ENCODE peak calls at places on chromosome 18, in five cellular contexts. I, J, F, T and N are unnamed samples.

GRCh38 chr18:461762-462161 is 38.7 kb downstream of the COLEC12 start:
- DNase-seq in J (no peak), T (no peak), F (no peak), I (no peak), N (no peak)

GRCh38 chr18:30485078-30485477 is 557.5 kb downstream of the DSC3 start:
- DNase-seq in T (no peak), J (no peak), F (no peak), I (peak; percentile 5), N (no peak)

GRCh38 chr18:47519277-47519676 is 267.8 kb upstream of the SKOR2 start:
- DNase-seq in F (no peak), T (no peak), J (no peak), I (no peak), N (no peak)

GRCh38 chr18:62850619-62851306 is 135.4 kb downstream of the PHLPP1 start:
- DNase-seq in I (peak; percentile 64), T (no peak), F (no peak), J (no peak), N (no peak)

GRCh38 chr18:79925656-79925979 is 25.8 kb downstream of the SLC66A2 start:
- DNase-seq in I (no peak), J (peak; percentile 3), F (peak; percentile 20), T (no peak), N (no peak)

GRCh38 chr18:30970201-30970816 is 72.2 kb downstream of the DSC3 start:
- DNase-seq in T (peak; percentile 9), J (no peak), I (peak; percentile 75), F (no peak), N (no peak)

GRCh38 chr18:73979742-73980141 is 167.9 kb downstream of the FBXO15 start:
- DNase-seq in I (peak; percentile 66), J (no peak), T (no peak), F (no peak), N (no peak)

GRCh38 chr18:73774836-73775509 is 372.7 kb downstream of the FBXO15 start:
- DNase-seq in J (no peak), F (no peak), T (no peak), I (peak; percentile 80), N (no peak)

GRCh38 chr18:12767580-12768155 is 64.8 kb downstream of the PSMG2 start:
- DNase-seq in F (no peak), T (no peak), I (no peak), J (no peak), N (no peak)

GRCh38 chr18:61400714-61401113 is 67.5 kb downstream of the CDH20 start:
- DNase-seq in I (peak; percentile 12), T (no peak), J (no peak), F (no peak), N (no peak)

GRCh38 chr18:51211552-51211951 is 14.1 kb upstream of the MEX3C start:
- DNase-seq in F (peak; percentile 52), I (peak; percentile 52), T (no peak), J (no peak), N (peak; percentile 78)

GRCh38 chr18:23822590-23823385 is 133.5 kb downstream of the LAMA3 start:
- DNase-seq in F (no peak), J (no peak), I (peak; percentile 23), T (no peak), N (no peak)

GRCh38 chr18:24246143-24246542 is 107.3 kb downstream of the CABYR start:
- DNase-seq in F (no peak), T (no peak), I (no peak), J (no peak), N (no peak)

GRCh38 chr18:3350566-3351527 is 88.9 kb downstream of the MYL12B start:
- DNase-seq in F (no peak), I (peak; percentile 76), T (no peak), J (no peak), N (no peak)

GRCh38 chr18:5584751-5585417 is 41.1 kb upstream of the EPB41L3 start:
- DNase-seq in F (no peak), J (no peak), T (no peak), I (peak; percentile 13), N (no peak)

GRCh38 chr18:34972765-34973414 is 68.3 kb upstream of the MAPRE2 start:
- DNase-seq in I (no peak), F (no peak), T (no peak), J (no peak), N (no peak)

GRCh38 chr18:46334200-46334553 is 230.0 kb downstream of the HAUS1 start:
- DNase-seq in T (peak; percentile 14), I (no peak), J (no peak), F (no peak), N (no peak)

DNA sequence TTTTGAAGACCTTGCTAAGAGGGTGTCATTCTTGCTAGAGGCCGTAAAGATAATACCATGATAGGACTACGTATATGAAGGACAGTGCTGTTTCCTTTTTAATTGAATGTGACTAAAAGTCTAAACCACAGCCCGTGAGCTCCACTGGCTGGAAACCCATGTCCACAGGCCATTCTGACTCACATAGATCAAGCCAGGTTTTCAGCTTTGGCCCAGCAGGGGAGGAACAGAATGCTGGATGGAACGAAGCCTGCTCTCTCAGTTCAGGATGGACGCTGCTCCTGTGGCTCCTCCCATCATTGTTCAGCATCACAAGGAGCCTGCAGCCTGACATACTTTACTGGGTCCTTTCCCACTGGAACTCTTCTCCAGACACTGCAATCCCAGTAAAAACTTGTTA is 47.6 kb downstream of the ALPK2 start:
- DNase-seq in J (no peak), T (no peak), F (peak; percentile 61), I (peak; percentile 85), N (no peak)
- TF ChIP-seq CTCF in J (no peak), T (no peak), F (no peak), I (peak; percentile 27), N (no peak)

DNA sequence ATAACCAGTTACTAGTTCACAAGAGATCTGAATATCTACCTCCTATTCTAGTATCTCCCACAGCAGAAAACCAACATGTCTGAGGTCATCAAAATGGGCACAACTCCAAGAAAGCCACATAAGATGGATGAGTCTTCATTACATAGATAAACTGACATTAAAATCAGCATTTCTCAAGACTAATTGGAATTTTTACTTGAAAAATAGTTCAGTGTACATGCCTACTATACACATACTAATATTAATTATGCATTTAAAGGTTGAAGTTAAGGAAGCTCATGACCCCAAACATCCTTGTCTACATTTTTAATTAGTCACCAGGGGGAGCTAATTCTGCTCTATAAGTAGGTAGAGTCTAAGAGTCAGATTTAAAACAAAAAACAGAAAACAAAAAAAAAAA is 41.9 kb downstream of the ZNF521 start:
- DNase-seq in I (peak; percentile 55), F (no peak), J (no peak), T (no peak), N (no peak)
- TF ChIP-seq CTCF in I (peak; percentile 53), F (peak; percentile 16), J (peak; percentile 33), T (no peak), N (no peak)

DNA sequence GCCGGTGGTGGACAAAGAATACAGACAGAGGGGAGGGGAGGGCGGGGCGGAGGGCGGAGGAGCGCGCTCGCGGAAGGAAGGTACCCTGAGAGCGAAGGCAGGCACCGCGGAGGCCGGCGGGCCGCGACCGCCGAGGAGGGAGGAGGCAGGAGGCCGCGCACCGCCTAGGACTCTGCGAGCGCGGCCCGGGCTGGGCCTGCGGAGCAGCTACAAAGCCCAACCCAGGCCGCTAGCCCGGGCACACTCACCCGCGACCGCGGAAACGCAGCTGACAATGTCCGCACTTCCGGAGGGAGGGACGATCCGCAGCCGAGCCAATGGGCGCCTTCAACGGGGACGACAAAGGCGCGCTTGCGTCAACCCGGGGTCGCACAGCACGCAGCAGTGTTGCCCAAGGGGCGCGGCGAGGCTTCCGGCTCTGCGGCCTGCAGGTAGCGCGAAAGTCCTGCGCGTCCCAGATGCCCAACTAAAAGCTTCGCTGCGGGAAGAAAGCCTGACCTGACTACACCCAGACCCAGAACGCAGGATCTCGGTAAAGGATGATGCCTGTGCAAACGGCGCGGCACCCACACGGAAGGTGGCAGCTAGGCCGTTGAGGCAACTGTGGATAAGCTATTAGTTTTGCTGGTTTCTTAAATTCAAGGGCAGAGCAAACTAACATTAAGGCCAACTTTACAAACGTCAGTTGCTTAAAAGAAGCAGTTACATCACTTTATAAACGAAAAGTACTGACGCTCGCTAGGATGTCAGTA is at the start of gene C18orf32:
- DNase-seq in I (peak; percentile 79), J (peak; percentile 94), F (peak; percentile 98), T (peak; percentile 91), N (peak; percentile 96)
- TF ChIP-seq CTCF in I (no peak), J (no peak), F (no peak), T (no peak), N (no peak)

DNA sequence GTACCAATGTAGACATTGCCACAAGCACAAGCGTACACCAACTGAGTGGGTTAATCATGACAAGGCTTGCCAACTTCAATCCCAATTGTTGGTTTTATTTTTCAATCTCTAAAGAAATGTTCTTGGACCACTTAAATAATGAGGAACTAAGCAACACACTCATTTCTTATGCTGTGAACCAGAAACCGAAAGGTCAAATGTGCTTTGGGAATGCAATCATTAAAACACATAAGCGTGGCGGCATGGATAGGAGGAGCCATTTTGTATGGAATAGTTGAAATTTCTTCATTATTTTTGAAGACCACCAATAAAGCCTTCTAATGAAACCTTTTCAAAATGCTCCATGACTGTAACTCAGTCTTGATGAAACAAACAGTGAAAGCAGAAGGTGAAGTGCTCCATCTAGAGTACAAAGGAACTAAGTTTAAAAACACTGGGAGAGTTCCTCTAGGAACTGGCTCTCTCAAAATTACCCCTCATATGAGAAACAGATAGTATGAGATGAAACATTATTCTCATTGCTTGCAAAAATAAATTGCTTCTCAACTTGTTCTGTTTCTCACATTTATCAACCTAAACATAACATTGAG is 113.2 kb upstream of the CHST9 start:
- DNase-seq in J (no peak), F (no peak), I (peak; percentile 25), T (no peak), N (no peak)
- TF ChIP-seq CTCF in J (peak; percentile 58), F (peak; percentile 18), I (peak; percentile 55), T (no peak), N (no peak)

DNA sequence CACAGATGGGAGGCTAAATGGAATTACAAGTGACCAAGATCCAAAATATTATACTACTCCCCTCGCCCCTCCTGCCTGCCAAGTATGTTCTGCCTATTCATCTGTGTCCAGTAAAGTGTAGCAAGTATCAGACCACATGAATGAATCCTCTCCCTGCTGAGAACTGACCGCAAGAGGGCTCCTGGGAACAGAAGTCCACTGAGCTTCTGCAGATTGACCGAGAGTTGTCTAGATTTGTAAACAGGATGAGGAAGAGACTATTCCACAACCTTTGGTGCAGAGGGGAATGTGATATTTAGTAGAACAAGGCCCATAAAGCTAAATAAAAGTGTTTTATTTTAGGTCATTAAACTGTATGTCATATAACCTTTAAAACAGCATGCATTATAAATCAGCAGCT is 376.9 kb downstream of the DCC start:
- DNase-seq in I (peak; percentile 36), T (peak; percentile 4), J (no peak), F (no peak), N (no peak)
- TF ChIP-seq CTCF in I (peak; percentile 47), T (no peak), J (peak; percentile 60), F (no peak), N (no peak)

GRCh38 chr18:13811993-13812392 is 12.0 kb upstream of the MC5R start:
- DNase-seq in F (no peak), J (no peak), T (no peak), I (peak; percentile 36), N (no peak)
- TF ChIP-seq CTCF in F (no peak), J (peak; percentile 45), T (peak; percentile 42), I (peak; percentile 55), N (no peak)

GRCh38 chr18:54558609-54559585 is 32.1 kb upstream of the DYNAP start:
- DNase-seq in T (peak; percentile 12), I (peak; percentile 59), F (no peak), J (no peak), N (peak; percentile 4)
- TF ChIP-seq CTCF in T (peak; percentile 67), I (peak; percentile 80), F (peak; percentile 46), J (peak; percentile 79), N (peak; percentile 83)